ENCODE peak calls at places on chromosome 18, in four cellular contexts. Z is KBM-7, E is SW480, M is Kasumi-1. A is an unnamed sample.

GRCh38 chr18:55228707-55229106 is 269.4 kb upstream of the CCDC68 start:
- DNase-seq in Z (no peak), E (no peak), M (no peak), A (no peak)

GRCh38 chr18:36758623-36759022 is 70.2 kb downstream of the TPGS2 start:
- DNase-seq in Z (no peak), E (no peak), M (no peak), A (no peak)

GRCh38 chr18:41144444-41144843 is 810.6 kb upstream of the PIK3C3 start:
- DNase-seq in Z (no peak), E (no peak), M (no peak), A (no peak)

GRCh38 chr18:22348521-22349316 is 69.0 kb downstream of the CTAGE1 start:
- DNase-seq in Z (no peak), E (peak), M (no peak), A (no peak)

GRCh38 chr18:8705941-8706544 is 687 bp downstream of the MTCL1 start:
- DNase-seq in Z (peak), E (no peak), M (no peak), A (no peak)

GRCh38 chr18:58900015-58900649 is 35.5 kb downstream of the ZNF532 start:
- DNase-seq in Z (no peak), E (no peak), M (no peak), A (no peak)

GRCh38 chr18:261398-262073 is 6.3 kb downstream of the THOC1 start:
- DNase-seq in Z (no peak), E (no peak), M (no peak), A (no peak)

GRCh38 chr18:8943900-8944870 is 158.3 kb upstream of the NDUFV2 start:
- DNase-seq in Z (peak), E (no peak), M (no peak), A (no peak)

GRCh38 chr18:53991202-53991601 is 233.3 kb downstream of the MBD2 start:
- DNase-seq in Z (no peak), E (peak), M (no peak), A (no peak)

GRCh38 chr18:32545631-32546030 is 74.9 kb upstream of the GAREM1 start:
- DNase-seq in Z (no peak), E (no peak), M (no peak), A (no peak)

GRCh38 chr18:79965119-79965902 is 868 bp downstream of the HSBP1L1 start:
- DNase-seq in Z (peak), E (peak), M (peak), A (no peak)

GRCh38 chr18:9081940-9082339 is 20.6 kb upstream of the NDUFV2 start:
- DNase-seq in Z (peak), E (no peak), M (no peak), A (no peak)

GRCh38 chr18:54774423-54774822 is 53.9 kb upstream of the RAB27B start:
- DNase-seq in Z (no peak), E (no peak), M (no peak), A (no peak)

GRCh38 chr18:63708650-63709049 is 5.9 kb downstream of the SERPINB11 start:
- DNase-seq in Z (no peak), E (no peak), M (peak), A (no peak)

GRCh38 chr18:34871435-34871834 is 161.3 kb downstream of the DTNA start:
- DNase-seq in Z (no peak), E (no peak), M (no peak), A (no peak)

GRCh38 chr18:13813271-13813849 is 10.6 kb upstream of the MC5R start:
- DNase-seq in Z (peak), E (peak), M (peak), A (peak)

GRCh38 chr18:57581301-57581934 is 5.1 kb downstream of the FECH start:
- DNase-seq in Z (peak), E (no peak), M (peak), A (no peak)

GRCh38 chr18:70337139-70337972 is 48.5 kb downstream of the SOCS6 start:
- DNase-seq in Z (no peak), E (peak), M (peak), A (no peak)

GRCh38 chr18:9289698-9290097 is 44.9 kb upstream of the TWSG1 start:
- DNase-seq in Z (no peak), E (no peak), M (no peak), A (no peak)

GRCh38 chr18:58254873-58255511 is 211.0 kb downstream of the NEDD4L start:
- DNase-seq in Z (no peak), E (no peak), M (no peak), A (no peak)

GRCh38 chr18:44803019-44803650 is 122.4 kb downstream of the SETBP1 start:
- DNase-seq in Z (no peak), E (no peak), M (no peak), A (no peak)

GRCh38 chr18:43719264-43719795 is 442.0 kb upstream of the SYT4 start:
- DNase-seq in Z (no peak), E (no peak), M (no peak), A (no peak)

GRCh38 chr18:54100466-54100865 is 124.0 kb downstream of the MBD2 start:
- DNase-seq in Z (no peak), E (no peak), M (no peak), A (no peak)

A was measured in D721Med.